ENCODE peak calls at places on chromosome 15, in seven cellular contexts. T, A, R, X, E, L and Z are unnamed samples.

GRCh38 chr15:56804279-56804678 is 71.0 kb upstream of the ZNF280D start:
- DNase-seq in L (no peak), X (no peak), E (no peak), T (no peak), R (no peak), A (no peak), Z (no peak)

GRCh38 chr15:62455441-62455921 is 290.4 kb upstream of the C2CD4B start:
- DNase-seq in X (no peak), T (peak), A (no peak), R (no peak), E (peak), L (no peak), Z (no peak)

GRCh38 chr15:58457466-58457965 is 25.7 kb downstream of the LIPC start:
- DNase-seq in R (peak), X (no peak), E (peak), A (no peak), L (no peak), T (peak), Z (no peak)

GRCh38 chr15:85329561-85330421 is 50.6 kb upstream of the AKAP13 start:
- DNase-seq in R (peak), T (peak), A (no peak), E (peak), L (no peak), X (no peak), Z (no peak)

GRCh38 chr15:40500584-40501330 is 30.0 kb downstream of the CHST14 start:
- DNase-seq in A (no peak), E (no peak), X (no peak), R (peak), T (peak), L (no peak), Z (no peak)

GRCh38 chr15:40825661-40826088 is 2.8 kb downstream of the PPP1R14D start:
- DNase-seq in T (peak), L (no peak), R (peak), E (peak), A (no peak), X (no peak), Z (peak)

GRCh38 chr15:73142802-73143762 is 90.8 kb downstream of the NEO1 start:
- DNase-seq in A (no peak), X (no peak), R (no peak), L (no peak), T (no peak), E (no peak), Z (no peak)

GRCh38 chr15:45645026-45645980 is 10.5 kb downstream of the SQOR start:
- DNase-seq in T (peak), R (peak), L (no peak), X (no peak), A (no peak), E (peak), Z (no peak)